ENCODE peak calls at places on chromosomes 1 and 21, in four cellular contexts. K, Z, I and V are unnamed samples.

GRCh38 chr1:222769181-222769580 is 32.2 kb downstream of the FAM177B start:
- DNase-seq in K (no peak), Z (no peak), I (no peak), V (no peak)

GRCh38 chr1:2046953-2047748 is 3.1 kb upstream of the PRKCZ start:
- DNase-seq in K (no peak), Z (no peak), I (no peak), V (no peak)

GRCh38 chr21:39663066-39663465 is 50.3 kb downstream of the B3GALT5 start:
- DNase-seq in K (no peak), Z (no peak), I (no peak), V (no peak)

GRCh38 chr21:45852886-45853400 is 128.6 kb upstream of the COL6A1 start:
- DNase-seq in K (no peak), Z (peak), I (no peak), V (peak)

GRCh38 chr21:36799869-36800268 is 101.0 kb downstream of the SIM2 start:
- DNase-seq in K (no peak), Z (no peak), I (no peak), V (no peak)

GRCh38 chr1:241847796-241848668 is at the start of gene EXO1:
- DNase-seq in K (peak), Z (peak), I (peak), V (peak)

GRCh38 chr1:42017259-42017658 is 98.5 kb upstream of the HIVEP3 start:
- DNase-seq in K (peak), Z (no peak), I (no peak), V (no peak)

GRCh38 chr1:46176211-46176865 is at the start of gene P3R3URF:
- DNase-seq in K (no peak), Z (peak), I (no peak), V (no peak)

GRCh38 chr1:10908266-10908665 is 104.2 kb upstream of the TARDBP start:
- DNase-seq in K (no peak), Z (no peak), I (no peak), V (no peak)

GRCh38 chr1:201013991-201014815 is 9.3 kb downstream of the KIF21B start:
- DNase-seq in K (no peak), Z (no peak), I (no peak), V (no peak)